ENCODE peak calls at places on chromosomes 13 and 19, in four cellular contexts. D is HL-60; T is stimulated activated CD4-positive, alpha-beta T cell treated with anti-CD3 and anti-CD28 coated beads, Interleukin-2, amount 100 ng/mL, for 48 hours; P is foreskin fibroblast. B is an unnamed sample.

GRCh38 chr13:35093356-35093755 is 151.3 kb downstream of the NBEA start:
- DNase-seq in T (no peak), D (no peak), P (no peak), B (no peak)

GRCh38 chr19:3509566-3509989 is 3.5 kb downstream of the FZR1 start:
- DNase-seq in D (no peak), T (peak), P (peak), B (no peak)

GRCh38 chr19:9009935-9010651 is at the start of gene MUC16:
- DNase-seq in P (no peak), D (no peak), T (no peak), B (no peak)

GRCh38 chr13:113632706-113633484 is 25.1 kb downstream of the ATP4B start:
- DNase-seq in P (no peak), T (no peak), D (no peak), B (no peak)

GRCh38 chr19:10916602-10917001 is 11.8 kb downstream of the YIPF2 start:
- DNase-seq in P (no peak), T (no peak), D (no peak), B (no peak)

GRCh38 chr13:68522184-68522583 is 1292.0 kb upstream of the PCDH9 start:
- DNase-seq in D (no peak), P (no peak), T (no peak), B (no peak)

GRCh38 chr19:5113101-5113557 is 144.2 kb downstream of the KDM4B start:
- DNase-seq in D (no peak), T (no peak), P (peak), B (no peak)

GRCh38 chr19:49690656-49691242 is at the start of gene CPT1C:
- DNase-seq in D (no peak), T (peak), P (peak), B (peak)

GRCh38 chr13:20719783-20720182 is 16.3 kb downstream of the IL17D start:
- DNase-seq in D (no peak), P (no peak), T (no peak), B (no peak)

GRCh38 chr13:41905600-41906254 is 55.2 kb downstream of the VWA8 start:
- DNase-seq in P (no peak), D (no peak), T (no peak), B (no peak)

GRCh38 chr13:46530084-46530935 is 22.7 kb upstream of the LRCH1 start:
- DNase-seq in P (no peak), T (no peak), D (no peak), B (no peak)

GRCh38 chr19:1239796-1240737 is 1.5 kb upstream of the ATP5F1D start:
- DNase-seq in P (peak), D (peak), T (peak), B (peak)

GRCh38 chr19:34675250-34675649 is 1.7 kb downstream of the SCGB2B2 start:
- DNase-seq in T (no peak), P (no peak), D (no peak), B (no peak)

GRCh38 chr19:27971071-27971470 is 1241.9 kb downstream of the UQCRFS1 start:
- DNase-seq in T (no peak), P (no peak), D (no peak), B (no peak)

GRCh38 chr19:7397687-7398086 is 49.0 kb downstream of the ARHGEF18 start:
- DNase-seq in T (no peak), P (peak), D (no peak), B (no peak)

GRCh38 chr13:24618219-24618955 is 61.8 kb upstream of the ATP12A start:
- DNase-seq in P (no peak), D (peak), T (peak), B (no peak)

GRCh38 chr19:40674291-40674690 is 16.2 kb downstream of the NUMBL start:
- DNase-seq in P (no peak), D (no peak), T (no peak), B (no peak)

GRCh38 chr19:13597625-13598024 is 91.3 kb upstream of the CACNA1A start:
- DNase-seq in T (peak), P (peak), D (peak), B (peak)

GRCh38 chr13:112700291-112701060 is 10.6 kb downstream of the ATP11A start:
- DNase-seq in P (no peak), D (no peak), T (no peak), B (no peak)

GRCh38 chr19:18205180-18205915 is 1.5 kb upstream of the RAB3A start:
- DNase-seq in P (peak), D (peak), T (no peak), B (peak)

GRCh38 chr19:12913871-12914690 is 5.0 kb downstream of the SYCE2 start:
- DNase-seq in P (peak), T (no peak), D (peak), B (no peak)

GRCh38 chr19:8811315-8812172 is 20.6 kb downstream of the ZNF558 start:
- DNase-seq in P (no peak), T (no peak), D (no peak), B (no peak)

GRCh38 chr13:99320693-99321481 is 13.7 kb upstream of the GPR183 start:
- DNase-seq in P (peak), D (peak), T (no peak), B (no peak)

GRCh38 chr13:97417698-97418097 is 16.3 kb upstream of the RAP2A start:
- DNase-seq in P (no peak), D (no peak), T (no peak), B (no peak)

GRCh38 chr19:13164370-13165090 is 14.3 kb downstream of the IER2 start:
- DNase-seq in T (no peak), D (peak), P (no peak), B (peak)

B was measured in NCI-H774.